ENCODE peak calls at places on chromosomes 5 and 9, in four cellular contexts. X is A549; P is stimulated activated CD8-positive, alpha-beta memory T cell treated with anti-CD3 and anti-CD28 coated beads, Interleukin-7, amount 100 ng/mL, for 4 hours; W is CD4-positive, alpha-beta T cell. H is an unnamed sample.

GRCh38 chr5:66542728-66543127 is 53.5 kb upstream of the MAST4 start:
- DNase-seq in P (no peak), X (no peak), W (no peak), H (no peak)

GRCh38 chr9:100014846-100015245 is 84.0 kb downstream of the ERP44 start:
- DNase-seq in X (no peak), P (no peak), W (no peak), H (peak; percentile 52)

GRCh38 chr5:85278193-85278592 is 893.5 kb upstream of the EDIL3 start:
- DNase-seq in X (no peak), P (no peak), W (no peak), H (no peak)

GRCh38 chr9:88388203-88388885 is at the start of gene SPIN1:
- DNase-seq in X (peak; percentile 77), W (peak; percentile 81), P (peak; percentile 84), H (peak; percentile 81)

GRCh38 chr9:18896531-18897179 is 136.4 kb downstream of the SAXO1 start:
- DNase-seq in P (no peak), W (no peak), X (no peak), H (no peak)

GRCh38 chr9:4182831-4183230 is 117.0 kb downstream of the GLIS3 start:
- DNase-seq in W (no peak), P (no peak), X (no peak), H (no peak)

GRCh38 chr5:178434851-178435250 is 155.3 kb downstream of the COL23A1 start:
- DNase-seq in X (no peak), P (no peak), W (no peak), H (no peak)

GRCh38 chr5:96336351-96336985 is 96.6 kb downstream of the PCSK1 start:
- DNase-seq in P (peak; percentile 24), X (peak; percentile 88), W (peak; percentile 52), H (peak; percentile 76)

GRCh38 chr9:112754578-112754977 is 4.0 kb downstream of the SNX30 start:
- DNase-seq in W (no peak), X (no peak), P (no peak), H (no peak)

GRCh38 chr9:77020438-77021264 is 1.2 kb downstream of the FOXB2 start:
- DNase-seq in P (no peak), W (no peak), X (no peak), H (peak; percentile 32)

GRCh38 chr5:83368835-83369234 is 102.7 kb upstream of the VCAN start:
- DNase-seq in X (no peak), W (no peak), P (no peak), H (no peak)

GRCh38 chr5:76838481-76839261 is 11.1 kb upstream of the S100Z start:
- DNase-seq in X (peak; percentile 51), W (no peak), P (no peak), H (no peak)

GRCh38 chr5:134136771-134137170 is 22.3 kb downstream of the TCF7 start:
- DNase-seq in W (no peak), P (no peak), X (no peak), H (no peak)

GRCh38 chr9:126528111-126528510 is 85.6 kb upstream of the LMX1B start:
- DNase-seq in P (no peak), W (no peak), X (no peak), H (no peak)

GRCh38 chr9:90985631-90986030 is 184.0 kb downstream of the SYK start:
- DNase-seq in X (no peak), P (no peak), W (no peak), H (no peak)

GRCh38 chr9:127955294-127956015 is 17.8 kb upstream of the DPM2 start:
- DNase-seq in X (peak; percentile 89), W (peak; percentile 80), P (peak; percentile 82), H (peak; percentile 81)

GRCh38 chr5:32419791-32420190 is 24.7 kb downstream of the ZFR start:
- DNase-seq in P (no peak), X (no peak), W (no peak), H (no peak)

GRCh38 chr5:73624888-73625287 is 1.1 kb upstream of the ARHGEF28 start:
- DNase-seq in X (no peak), W (no peak), P (no peak), H (no peak)

GRCh38 chr5:118968925-118969375 is 19.4 kb downstream of the DTWD2 start:
- DNase-seq in P (no peak), W (no peak), X (no peak), H (no peak)

GRCh38 chr5:56366986-56367385 is 133.9 kb upstream of the ANKRD55 start:
- DNase-seq in P (no peak), W (no peak), X (no peak), H (no peak)

GRCh38 chr5:179936976-179937681 is 29.4 kb upstream of the TBC1D9B start:
- DNase-seq in W (no peak), P (no peak), X (no peak), H (no peak)